ENCODE peak calls at places on chromosome 12, in seven cellular contexts. D, Z, X, Q, S, I and Y are unnamed samples.
A peak's percentile ranks its signal among the peaks of the same experiment; 100 is the strongest.

GRCh38 chr12:107447336-107447735 is 238.3 kb upstream of the PWP1 start:
- DNase-seq in X (no peak), D (no peak), Q (no peak), S (no peak), I (no peak), Z (no peak), Y (no peak)

GRCh38 chr12:44847888-44848770 is 28.0 kb downstream of the NELL2 start:
- DNase-seq in Z (no peak), Q (no peak), S (peak; percentile 40), D (no peak), I (no peak), X (no peak), Y (no peak)

GRCh38 chr12:52243774-52244614 is 11.0 kb downstream of the KRT7 start:
- DNase-seq in I (peak; percentile 13), Z (no peak), X (no peak), D (peak; percentile 92), S (peak; percentile 66), Q (no peak), Y (peak; percentile 93)

GRCh38 chr12:81274619-81275018 is 196.7 kb downstream of the ACSS3 start:
- DNase-seq in X (no peak), I (no peak), Z (no peak), D (no peak), S (no peak), Q (no peak), Y (no peak)

GRCh38 chr12:58765653-58766554 is 154.4 kb downstream of the LRIG3 start:
- DNase-seq in D (peak; percentile 76), Z (no peak), Q (no peak), I (peak; percentile 96), X (no peak), S (no peak), Y (peak; percentile 59)

GRCh38 chr12:119615518-119616475 is 22.2 kb downstream of the TMEM233 start:
- DNase-seq in D (no peak), Q (no peak), X (no peak), S (no peak), I (no peak), Z (no peak), Y (no peak)

GRCh38 chr12:68745904-68746571 is at the start of gene SLC35E3:
- DNase-seq in Q (peak; percentile 92), D (peak; percentile 93), S (peak; percentile 77), Z (peak; percentile 96), X (peak; percentile 68), I (peak; percentile 88), Y (peak; percentile 75)

GRCh38 chr12:124461851-124462623 is 105.4 kb downstream of the NCOR2 start:
- DNase-seq in S (no peak), X (no peak), Q (no peak), D (no peak), Z (no peak), I (no peak), Y (peak; percentile 33)

GRCh38 chr12:57772429-57773322 is at the start of gene EEF1AKMT3:
- DNase-seq in X (no peak), D (no peak), I (peak; percentile 35), Q (no peak), S (no peak), Z (peak; percentile 69), Y (peak; percentile 35)

GRCh38 chr12:9109737-9110491 is 5.8 kb downstream of the A2M start:
- DNase-seq in X (no peak), D (no peak), Z (no peak), I (no peak), Q (no peak), S (no peak), Y (no peak)

GRCh38 chr12:118136559-118137003 is 657 bp downstream of the PEBP1 start:
- DNase-seq in S (no peak), Q (peak; percentile 58), I (peak; percentile 52), D (peak; percentile 30), Z (peak; percentile 29), X (no peak), Y (peak; percentile 36)

GRCh38 chr12:112992541-112993398 is 14.5 kb downstream of the OAS2 start:
- DNase-seq in Q (peak; percentile 91), D (peak; percentile 77), I (peak; percentile 63), Z (peak; percentile 84), X (peak; percentile 61), S (no peak), Y (peak; percentile 53)

GRCh38 chr12:25990495-25990894 is 32.0 kb downstream of the RASSF8 start:
- DNase-seq in D (no peak), Z (no peak), S (no peak), Q (no peak), I (no peak), X (no peak), Y (no peak)

GRCh38 chr12:58393152-58393551 is 451.8 kb downstream of the ATP23 start:
- DNase-seq in S (no peak), X (no peak), Z (no peak), I (no peak), D (no peak), Q (no peak), Y (peak; percentile 52)

GRCh38 chr12:24617471-24617870 is 331.4 kb downstream of the BCAT1 start:
- DNase-seq in X (no peak), D (no peak), Z (no peak), Q (no peak), S (no peak), I (no peak), Y (peak; percentile 77)

GRCh38 chr12:47219243-47219642 is 139.5 kb upstream of the AMIGO2 start:
- DNase-seq in Z (no peak), S (no peak), D (peak; percentile 91), X (no peak), Q (no peak), I (no peak), Y (peak; percentile 71)

GRCh38 chr12:56766535-56766934 is 3.4 kb downstream of the HSD17B6 start:
- DNase-seq in X (no peak), Z (no peak), Q (no peak), S (peak; percentile 70), I (no peak), D (no peak), Y (no peak)

GRCh38 chr12:46219892-46220655 is 48.8 kb downstream of the SLC38A1 start:
- DNase-seq in I (peak; percentile 30), Z (peak; percentile 73), Q (no peak), S (no peak), D (peak; percentile 32), X (peak; percentile 68), Y (peak; percentile 86)

GRCh38 chr12:58326534-58326933 is 385.2 kb downstream of the ATP23 start:
- DNase-seq in I (no peak), S (no peak), D (no peak), X (no peak), Z (no peak), Q (no peak), Y (no peak)

GRCh38 chr12:111297703-111298426 is 71.0 kb downstream of the PHETA1 start:
- DNase-seq in D (no peak), Q (no peak), Z (no peak), X (no peak), I (no peak), S (no peak), Y (no peak)

GRCh38 chr12:14962180-14962579 is 779 bp upstream of the ARHGDIB start:
- DNase-seq in Q (no peak), Z (no peak), S (no peak), D (no peak), X (no peak), I (no peak), Y (no peak)

GRCh38 chr12:15546102-15546701 is 223.9 kb downstream of the PTPRO start:
- DNase-seq in I (no peak), S (peak; percentile 25), Z (no peak), D (no peak), Q (no peak), X (no peak), Y (no peak)

GRCh38 chr12:83106873-83107272 is 420.2 kb downstream of the TMTC2 start:
- DNase-seq in S (no peak), Z (no peak), Q (no peak), D (peak; percentile 11), X (no peak), I (no peak), Y (no peak)

GRCh38 chr12:56894698-56895368 is 39.4 kb downstream of the SDR9C7 start:
- DNase-seq in Q (no peak), X (no peak), S (no peak), D (no peak), I (no peak), Z (no peak), Y (no peak)

GRCh38 chr12:57233357-57234232 is 4.1 kb downstream of the SHMT2 start:
- DNase-seq in Q (no peak), S (no peak), D (no peak), Z (no peak), X (no peak), I (no peak), Y (peak; percentile 85)

GRCh38 chr12:75155962-75156361 is 53.7 kb downstream of the KCNC2 start:
- DNase-seq in S (no peak), Q (no peak), I (peak; percentile 3), X (no peak), Z (no peak), D (no peak), Y (no peak)

GRCh38 chr12:75162845-75163244 is 46.8 kb downstream of the KCNC2 start:
- DNase-seq in S (no peak), I (no peak), Z (no peak), D (no peak), Q (no peak), X (no peak), Y (no peak)

DNA sequence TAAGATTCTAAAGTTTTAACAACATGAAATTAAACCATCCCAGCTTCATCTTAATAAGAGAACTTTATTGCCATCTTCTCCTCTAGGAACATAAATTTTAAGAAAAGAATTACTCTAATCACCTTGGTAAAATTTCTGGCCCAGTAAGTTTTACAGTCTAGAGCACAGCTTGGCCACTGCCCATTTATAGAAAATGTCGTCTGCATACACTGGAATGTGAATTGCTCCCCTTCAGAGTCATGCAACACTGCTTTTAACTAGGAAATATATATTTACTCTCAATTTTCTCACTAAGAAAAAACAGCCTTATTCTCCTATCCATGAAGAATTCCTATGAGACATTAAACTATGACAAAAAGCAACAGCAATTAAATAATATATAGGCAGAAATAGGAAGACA is 48.1 kb downstream of the KCNC2 start:
- DNase-seq in I (no peak), Q (no peak), S (no peak), X (no peak), D (no peak), Z (no peak), Y (no peak)
- TF ChIP-seq CEBPB in I (no peak), Q (no peak), S (no peak), X (no peak), D (no peak), Z (no peak), Y (no peak)

DNA sequence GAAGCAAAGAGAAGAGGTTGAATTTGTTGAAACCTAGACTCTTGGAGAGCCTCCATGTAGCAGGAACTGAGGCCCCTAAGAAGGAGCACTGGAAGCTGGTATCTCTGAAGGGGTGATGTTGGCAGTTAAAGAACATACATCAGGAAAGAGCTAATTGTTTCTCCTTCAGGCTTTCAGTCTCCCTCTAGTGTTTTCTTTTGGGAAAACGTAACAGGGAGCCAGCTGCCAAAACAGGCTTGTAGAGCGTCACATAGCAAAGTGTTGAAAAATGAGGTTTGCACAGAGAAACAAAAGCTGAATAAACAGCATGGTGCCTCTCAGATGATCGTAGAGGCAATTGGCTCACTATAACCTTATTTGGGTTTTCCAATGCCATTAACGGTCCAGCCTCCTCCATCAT is 46.9 kb upstream of the CAND1 start:
- DNase-seq in D (peak; percentile 38), X (peak; percentile 4), I (no peak), Q (no peak), Z (peak; percentile 8), S (no peak), Y (peak; percentile 10)
- TF ChIP-seq CEBPB in D (no peak), X (no peak), I (no peak), Q (no peak), Z (no peak), S (no peak), Y (no peak)

GRCh38 chr12:51076235-51076930 is 7.0 kb downstream of the CSRNP2 start:
- DNase-seq in D (no peak), Q (no peak), Z (no peak), X (no peak), S (no peak), I (no peak), Y (no peak)
- TF ChIP-seq CEBPB in D (no peak), Q (no peak), Z (no peak), X (no peak), S (no peak), I (no peak), Y (no peak)

GRCh38 chr12:3283137-3283680 is 206.0 kb downstream of the TSPAN9 start:
- DNase-seq in S (no peak), X (no peak), Z (no peak), I (no peak), D (no peak), Q (no peak), Y (no peak)
- TF ChIP-seq CEBPB in S (no peak), X (no peak), Z (no peak), I (no peak), D (no peak), Q (no peak), Y (no peak)